ENCODE peak calls at places on chromosomes 2 and 18, in five cellular contexts. K is Peyer's patch, M is spleen, Q is left ventricle myocardium inferior, H is mammary epithelial cell. U is an unnamed sample. For H3K36me3, the result is how much of the 10 kb centered on the place peaks cover.

GRCh38 chr18:13608791-13609552 is 117.4 kb downstream of the FAM210A start:
- DNase-seq in K (peak), H (no peak), Q (no peak), M (peak), U (no peak)

GRCh38 chr2:61247204-61247812 is 85.3 kb downstream of the C2orf74 start:
- DNase-seq in K (no peak), H (peak), M (no peak), Q (no peak), U (no peak)

GRCh38 chr2:226640501-226640900 is 159.1 kb downstream of the IRS1 start:
- DNase-seq in M (no peak), Q (no peak), H (no peak), K (no peak), U (no peak)

GRCh38 chr2:42493885-42494433 is at the start of gene KCNG3:
- DNase-seq in H (peak), Q (peak), K (peak), M (peak), U (no peak)

GRCh38 chr2:150646746-150647145 is 159.3 kb upstream of the RND3 start:
- DNase-seq in H (no peak), M (no peak), Q (no peak), K (no peak), U (no peak)

GRCh38 chr2:9675369-9676351 is 44.9 kb upstream of the YWHAQ start:
- DNase-seq in H (peak), K (no peak), Q (no peak), M (no peak), U (peak)

GRCh38 chr2:35168351-35168750 is 1187.2 kb upstream of the CRIM1 start:
- DNase-seq in K (no peak), H (no peak), M (no peak), Q (no peak), U (no peak)

GRCh38 chr2:112805542-112805941 is 21.2 kb upstream of the IL1A start:
- DNase-seq in M (no peak), K (peak), Q (no peak), H (peak), U (no peak)

GRCh38 chr18:22591231-22591630 is 173.5 kb upstream of the CTAGE1 start:
- DNase-seq in Q (no peak), M (no peak), K (no peak), H (peak), U (no peak)

GRCh38 chr2:47217277-47217676 is 62.2 kb upstream of the STPG4 start:
- DNase-seq in M (no peak), H (no peak), Q (no peak), K (no peak), U (no peak)

GRCh38 chr2:236088368-236089057 is 79.7 kb downstream of the GBX2 start:
- DNase-seq in H (no peak), K (no peak), Q (no peak), M (peak), U (peak)

GRCh38 chr2:119253114-119253702 is 29.6 kb downstream of the STEAP3 start:
- DNase-seq in M (no peak), K (no peak), H (peak), Q (no peak), U (no peak)

GRCh38 chr18:30915336-30915988 is 127.1 kb downstream of the DSC3 start:
- DNase-seq in Q (no peak), M (no peak), K (no peak), H (no peak), U (no peak)

GRCh38 chr18:78632111-78632541 is 347.5 kb upstream of the SALL3 start:
- DNase-seq in H (no peak), M (no peak), Q (no peak), K (no peak), U (no peak)

GRCh38 chr2:211133766-211134165 is 577.4 kb downstream of the CPS1 start:
- DNase-seq in K (no peak), M (no peak), H (peak), Q (no peak), U (no peak)

GRCh38 chr2:123768233-123768632 is 256.9 kb upstream of the CNTNAP5 start:
- DNase-seq in Q (no peak), M (no peak), K (no peak), H (no peak), U (no peak)

GRCh38 chr2:6356127-6356761 is 509.5 kb downstream of the CMPK2 start:
- DNase-seq in K (no peak), H (no peak), M (no peak), Q (no peak), U (no peak)

GRCh38 chr2:60353406-60353800 is 200.1 kb downstream of the BCL11A start:
- DNase-seq in H (no peak), M (no peak), Q (no peak), K (peak), U (no peak)

GRCh38 chr2:74414913-74415761 is 6.3 kb downstream of the C2orf81 start:
- DNase-seq in M (peak), Q (peak), K (peak), H (no peak), U (no peak)

GRCh38 chr18:42746794-42747193 is 368.7 kb downstream of the RIT2 start:
- DNase-seq in M (no peak), H (no peak), Q (no peak), K (no peak), U (no peak)

GRCh38 chr2:66434679-66435548 is at the start of gene MEIS1:
- DNase-seq in H (peak), K (peak), M (peak), Q (peak), U (peak)

GRCh38 chr2:3535794-3536681 is 16.7 kb upstream of the ADI1 start:
- DNase-seq in Q (peak), H (peak), M (peak), K (no peak), U (peak)

GRCh38 chr18:711330-711692 is 1.1 kb downstream of the ENOSF1 start:
- DNase-seq in M (no peak), Q (no peak), K (no peak), H (no peak), U (no peak)

GRCh38 chr2:111694690-111695089 is 189.3 kb downstream of the ANAPC1 start:
- DNase-seq in H (peak), Q (no peak), K (no peak), M (no peak), U (no peak)

GRCh38 chr18:55706893-55707292 is 118.9 kb upstream of the TCF4 start:
- DNase-seq in K (no peak), Q (no peak), M (no peak), H (peak), U (no peak)

GRCh38 chr2:36358317-36358659 is 2.7 kb downstream of the CRIM1 start:
- DNase-seq in Q (no peak), K (no peak), H (no peak), M (no peak), U (no peak)
- H3K4me3 ChIP-seq in Q (peak), K (peak), H (peak), M (peak), U (peak)

GRCh38 chr18:74570266-74570665 is 27.4 kb upstream of the ZNF407 start:
- DNase-seq in Q (no peak), H (no peak), K (no peak), M (no peak), U (no peak)

GRCh38 chr18:74564012-74564411 is 29.7 kb downstream of the CNDP1 start:
- DNase-seq in M (no peak), K (no peak), Q (no peak), H (no peak), U (no peak)

GRCh38 chr18:74571895-74572680 is 25.6 kb upstream of the ZNF407 start:
- DNase-seq in H (no peak), M (no peak), Q (peak), K (no peak), U (no peak)

GRCh38 chr18:74569401-74569800 is 28.3 kb upstream of the ZNF407 start:
- DNase-seq in K (no peak), M (no peak), Q (no peak), H (no peak), U (no peak)

DNA sequence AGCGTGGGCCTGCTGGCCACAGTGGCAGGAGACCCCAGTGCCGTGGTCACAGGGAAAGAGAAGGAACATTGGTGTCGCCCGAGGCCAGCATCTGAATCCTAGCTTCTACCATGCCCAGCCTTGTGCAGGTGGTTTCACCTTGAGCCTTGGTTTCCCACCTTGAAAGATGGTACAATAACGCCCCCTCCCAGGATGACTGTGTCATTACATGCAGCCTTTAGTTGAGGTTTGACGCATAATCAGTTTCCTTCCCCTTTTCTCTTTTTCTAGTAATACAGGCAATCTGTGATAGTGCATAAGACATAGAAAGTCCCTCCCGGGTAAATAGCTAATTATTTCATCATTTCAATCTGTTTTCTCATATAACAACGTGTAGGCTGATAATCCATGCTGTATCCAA is 29.9 kb upstream of the ZNF407 start:
- DNase-seq in H (no peak), M (no peak), K (no peak), Q (no peak), U (no peak)
- TF ChIP-seq CTCF in H (no peak), M (no peak), K (no peak), Q (no peak), U (no peak)

GRCh38 chr2:179825494-179825893 is 35.9 kb downstream of the ZNF385B start:
- DNase-seq in H (no peak), K (no peak), Q (no peak), M (no peak), U (no peak)
- H3K36me3 ChIP-seq in H (under half), K (under half), Q (under half), M (under half), U (under half)

DNA sequence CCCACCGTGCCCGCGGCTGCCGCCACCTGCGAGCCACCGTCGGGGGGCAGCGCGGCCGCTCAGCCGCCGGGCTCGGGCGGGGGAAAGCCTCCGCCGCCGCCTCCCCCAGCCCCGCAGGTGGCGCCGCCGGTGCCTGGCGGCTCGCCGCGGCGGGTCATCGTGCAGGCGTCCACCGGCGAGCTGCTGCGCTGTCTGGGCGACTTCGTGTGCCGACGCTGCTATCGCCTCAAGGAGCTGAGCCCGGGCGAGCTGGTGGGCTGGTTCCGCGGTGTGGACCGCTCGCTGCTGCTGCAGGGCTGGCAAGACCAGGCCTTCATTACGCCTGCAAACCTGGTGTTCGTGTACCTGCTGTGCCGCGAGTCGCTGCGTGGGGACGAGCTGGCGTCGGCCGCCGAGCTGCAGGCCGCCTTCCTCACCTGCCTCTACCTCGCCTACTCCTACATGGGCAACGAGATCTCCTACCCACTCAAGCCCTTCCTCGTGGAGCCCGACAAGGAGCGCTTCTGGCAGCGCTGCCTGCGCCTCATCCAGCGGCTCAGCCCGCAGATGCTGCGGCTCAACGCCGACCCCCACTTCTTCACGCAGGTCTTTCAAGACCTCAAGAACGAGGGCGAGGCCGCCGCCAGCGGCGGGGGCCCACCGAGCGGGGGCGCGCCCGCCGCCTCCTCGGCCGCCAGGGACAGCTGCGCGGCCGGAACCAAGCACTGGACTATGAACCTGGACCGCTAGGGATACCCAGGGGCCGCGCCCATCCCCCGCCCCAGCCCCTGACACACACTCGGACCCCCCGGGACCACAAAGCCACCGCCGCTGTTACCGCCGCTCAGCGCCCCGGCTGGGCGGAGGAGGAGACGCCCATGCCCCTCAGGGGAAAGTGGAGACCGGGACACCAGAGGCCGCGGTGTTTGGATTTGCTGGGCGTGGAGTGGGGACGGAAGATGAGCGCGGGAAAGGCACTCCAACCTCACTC is 1.0 kb downstream of the CDK5R2 start:
- DNase-seq in H (no peak), Q (no peak), K (no peak), M (no peak), U (no peak)
- H3K4me3 ChIP-seq in H (no peak), Q (peak), K (no peak), M (peak), U (no peak)

GRCh38 chr2:120678926-120679325 is 56.7 kb upstream of the GLI2 start:
- DNase-seq in Q (no peak), H (no peak), M (peak), K (no peak), U (no peak)

GRCh38 chr2:120679526-120679925 is 56.1 kb upstream of the GLI2 start:
- DNase-seq in H (no peak), M (peak), Q (no peak), K (no peak), U (no peak)

GRCh38 chr2:120677221-120677620 is 58.4 kb upstream of the GLI2 start:
- DNase-seq in M (peak), Q (no peak), K (no peak), H (no peak), U (no peak)

GRCh38 chr2:120677696-120678095 is 58.0 kb upstream of the GLI2 start:
- DNase-seq in K (no peak), M (no peak), H (no peak), Q (no peak), U (no peak)

DNA sequence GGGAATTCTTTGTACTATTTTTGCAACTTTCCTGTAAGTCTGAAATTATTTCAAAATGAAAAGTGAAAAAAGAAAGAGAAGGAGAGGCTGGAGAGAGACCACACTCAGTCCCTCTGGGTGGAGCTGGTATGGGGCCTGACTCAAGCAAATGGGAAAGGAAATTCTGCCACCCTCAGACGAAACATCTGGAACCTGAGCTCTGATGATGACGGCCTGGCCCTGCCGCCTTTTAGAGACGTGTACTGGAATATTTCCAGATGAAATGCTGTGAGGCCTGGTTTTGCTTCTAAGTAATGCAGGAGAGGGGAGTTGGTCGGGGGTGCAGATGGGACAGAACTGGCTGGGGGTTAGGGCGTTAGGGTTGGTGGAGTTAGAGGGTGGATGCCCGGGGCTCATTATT is 57.4 kb upstream of the GLI2 start:
- DNase-seq in Q (no peak), M (peak), H (no peak), K (no peak), U (no peak)
- TF ChIP-seq CTCF in Q (no peak), M (no peak), H (no peak), K (no peak), U (no peak)

DNA sequence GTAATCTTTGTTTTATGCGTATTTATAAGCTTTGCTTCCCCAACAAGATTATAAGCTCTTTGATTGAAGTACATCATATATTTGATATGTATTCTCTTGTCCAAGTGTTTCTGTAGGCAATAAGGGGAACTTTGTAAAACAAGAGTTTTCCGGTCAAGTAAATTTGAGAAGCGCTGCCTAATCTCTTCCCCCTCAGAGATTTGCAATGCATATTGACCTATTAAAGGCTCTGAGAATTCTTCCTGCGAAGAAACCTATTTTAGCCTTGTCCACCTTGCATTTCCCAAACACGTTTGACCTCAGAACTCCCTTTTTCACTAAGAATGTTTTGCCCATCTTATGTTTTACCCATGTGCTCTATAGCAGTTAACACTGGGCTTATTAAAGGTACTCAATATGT is 26.9 kb upstream of the CASP10 start:
- DNase-seq in K (no peak), M (no peak), Q (no peak), H (no peak), U (no peak)
- H3K36me3 ChIP-seq in K (half or more), M (half or more), Q (half or more), H (under half), U (under half)

DNA sequence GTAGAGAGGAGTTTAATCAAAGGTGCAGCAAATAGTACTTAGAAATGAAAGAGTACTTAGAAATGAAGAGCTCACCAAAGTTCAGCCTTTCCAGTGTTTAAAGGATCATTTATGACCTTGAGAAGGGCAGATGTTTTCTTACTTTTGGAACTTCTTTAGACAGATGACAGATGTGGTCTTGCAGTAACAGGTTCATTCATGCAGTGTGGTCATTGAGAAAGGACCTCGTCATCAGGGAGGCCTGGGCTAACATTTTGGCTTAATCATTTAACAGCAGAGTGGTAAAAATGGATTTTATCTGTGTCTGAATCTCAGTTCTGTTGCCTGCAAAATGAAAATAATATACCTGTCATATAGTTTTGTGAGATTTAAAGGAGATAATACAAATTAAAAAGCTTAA is 75.1 kb upstream of the NT5C1B start:
- DNase-seq in M (no peak), K (no peak), Q (no peak), H (peak), U (no peak)
- H3K4me3 ChIP-seq in M (no peak), K (no peak), Q (no peak), H (no peak), U (no peak)

GRCh38 chr2:120533625-120534024 is 187.7 kb downstream of the INHBB start:
- DNase-seq in H (no peak), M (no peak), K (no peak), Q (no peak), U (no peak)

GRCh38 chr2:120530781-120531180 is 184.8 kb downstream of the INHBB start:
- DNase-seq in K (no peak), M (peak), H (no peak), Q (no peak), U (no peak)

GRCh38 chr2:120534457-120534856 is 188.5 kb downstream of the INHBB start:
- DNase-seq in Q (no peak), K (no peak), H (no peak), M (no peak), U (no peak)

GRCh38 chr2:120531365-120531764 is 185.4 kb downstream of the INHBB start:
- DNase-seq in K (no peak), M (no peak), Q (no peak), H (no peak), U (no peak)

GRCh38 chr2:120531863-120532600 is 186.1 kb downstream of the INHBB start:
- DNase-seq in H (no peak), K (no peak), Q (no peak), M (peak), U (no peak)
- TF ChIP-seq CTCF in H (no peak), K (no peak), Q (no peak), M (no peak), U (no peak)

DNA sequence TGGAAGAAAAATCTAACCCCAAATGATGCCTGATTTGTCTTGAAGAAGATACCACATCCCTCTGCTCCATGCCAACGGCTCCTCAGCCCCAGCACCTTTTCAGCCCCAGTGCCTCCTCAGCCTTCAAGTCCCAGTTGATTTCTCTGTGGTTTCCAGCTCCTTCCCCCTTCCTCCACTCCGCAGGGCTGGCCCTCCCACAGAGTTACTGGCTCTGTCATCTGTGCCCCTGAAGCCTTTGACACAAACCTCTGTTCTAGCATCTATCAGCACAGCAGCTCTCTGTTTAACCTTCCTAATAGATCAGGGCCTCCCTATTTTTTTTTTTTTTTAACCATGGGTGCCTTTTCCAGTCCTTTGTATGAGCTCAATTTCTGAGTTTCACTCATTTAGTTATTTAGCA is 201.3 kb upstream of the CXCR4 start:
- DNase-seq in H (no peak), M (no peak), Q (no peak), K (no peak), U (no peak)
- H3K36me3 ChIP-seq in H (under half), M (under half), Q (under half), K (under half), U (under half)